ENCODE peak calls at places on chromosome 7, in seven cellular contexts. M is OCI-LY7, A is PC-3, N is hepatocyte, S is HCT116, G is GM23248, L is PC-9. K is an unnamed sample. For H3K9me2, the result is how much of the 10 kb centered on the place peaks cover.

GRCh38 chr7:107404740-107405537 is 64.9 kb upstream of the GPR22 start:
- DNase-seq in L (peak), M (no peak), N (no peak), S (no peak), A (peak), G (no peak), K (peak)

GRCh38 chr7:97270280-97270679 is 152.8 kb downstream of the SDHAF3 start:
- DNase-seq in G (no peak), M (no peak), S (no peak), L (no peak), A (no peak), N (no peak), K (no peak)

GRCh38 chr7:120842131-120842621 is 15.8 kb downstream of the TSPAN12 start:
- DNase-seq in N (peak), L (no peak), G (no peak), M (no peak), S (no peak), A (no peak), K (peak)

GRCh38 chr7:107596881-107597581 is 17.0 kb downstream of the BCAP29 start:
- DNase-seq in M (no peak), G (no peak), A (no peak), L (no peak), N (no peak), S (no peak), K (no peak)

GRCh38 chr7:2638224-2638991 is 6.6 kb downstream of the TTYH3 start:
- DNase-seq in L (no peak), S (no peak), N (no peak), G (peak), M (no peak), A (no peak), K (no peak)

GRCh38 chr7:135929249-135929648 is 47.9 kb downstream of the MTPN start:
- DNase-seq in A (no peak), M (no peak), S (no peak), L (no peak), G (no peak), N (peak), K (no peak)

GRCh38 chr7:2412587-2413201 is 9.3 kb downstream of the CHST12 start:
- DNase-seq in M (no peak), S (no peak), A (no peak), L (no peak), N (no peak), G (peak), K (no peak)

GRCh38 chr7:14096159-14096558 is 106.7 kb upstream of the ETV1 start:
- DNase-seq in M (no peak), N (no peak), A (no peak), G (no peak), L (no peak), S (no peak), K (no peak)

GRCh38 chr7:43824963-43825362 is 44.4 kb downstream of the MRPS24 start:
- DNase-seq in M (no peak), A (no peak), G (peak), L (no peak), N (peak), S (no peak), K (no peak)

GRCh38 chr7:127667017-127667670 is 15.2 kb downstream of the SND1 start:
- DNase-seq in L (peak), S (no peak), N (no peak), M (no peak), G (peak), A (peak), K (no peak)

GRCh38 chr7:17625038-17625437 is 315.3 kb downstream of the SNX13 start:
- DNase-seq in L (no peak), N (no peak), M (no peak), G (peak), A (peak), S (no peak), K (no peak)

GRCh38 chr7:54788664-54789063 is 29.7 kb upstream of the SEC61G start:
- DNase-seq in N (peak), S (peak), A (peak), M (no peak), L (peak), G (peak), K (peak)

GRCh38 chr7:111987115-111987826 is 218.9 kb downstream of the DOCK4 start:
- DNase-seq in A (peak), N (no peak), S (no peak), L (no peak), M (peak), G (peak), K (no peak)

GRCh38 chr7:36262286-36262685 is 109.2 kb downstream of the EEPD1 start:
- DNase-seq in A (no peak), N (no peak), M (no peak), G (no peak), L (no peak), S (no peak), K (no peak)

GRCh38 chr7:132214452-132214851 is 361.8 kb downstream of the PLXNA4 start:
- DNase-seq in S (no peak), L (no peak), M (no peak), G (no peak), N (no peak), A (no peak), K (no peak)

GRCh38 chr7:30349170-30349569 is 64.8 kb downstream of the ZNRF2 start:
- DNase-seq in L (peak), G (no peak), S (no peak), M (no peak), N (peak), A (peak), K (peak)

GRCh38 chr7:51290702-51291290 is 25.8 kb downstream of the COBL start:
- DNase-seq in S (no peak), G (no peak), A (no peak), N (no peak), L (no peak), M (no peak), K (no peak)

GRCh38 chr7:157431951-157432540 is 95.2 kb downstream of the DNAJB6 start:
- DNase-seq in A (no peak), M (no peak), G (no peak), N (no peak), S (no peak), L (no peak), K (no peak)

GRCh38 chr7:105649727-105650381 is 68.6 kb upstream of the EFCAB10 start:
- DNase-seq in L (peak), G (peak), A (peak), S (no peak), N (no peak), M (no peak), K (no peak)

GRCh38 chr7:148670374-148670773 is 28.3 kb upstream of the CUL1 start:
- DNase-seq in N (no peak), G (peak), M (no peak), S (no peak), A (no peak), L (no peak), K (no peak)

GRCh38 chr7:104908636-104909035 is 105.4 kb upstream of the KMT2E start:
- DNase-seq in L (no peak), M (no peak), S (no peak), N (no peak), A (no peak), G (no peak), K (no peak)

GRCh38 chr7:5143106-5143505 is 46.9 kb upstream of the WIPI2 start:
- DNase-seq in N (no peak), A (no peak), M (no peak), G (no peak), L (no peak), S (no peak), K (no peak)

GRCh38 chr7:148485618-148486017 is 104.9 kb upstream of the C7orf33 start:
- DNase-seq in A (peak), S (no peak), M (no peak), N (peak), L (no peak), G (no peak), K (no peak)

GRCh38 chr7:73920406-73921134 is 59.6 kb downstream of the TMEM270 start:
- DNase-seq in S (no peak), G (no peak), A (no peak), L (no peak), N (no peak), M (no peak), K (no peak)

GRCh38 chr7:137454169-137455166 is 110.9 kb upstream of the PTN start:
- DNase-seq in G (peak), N (peak), L (peak), S (no peak), A (peak), M (peak), K (peak)

GRCh38 chr7:64755881-64756280 is 38.3 kb upstream of the ZNF138 start:
- DNase-seq in G (no peak), S (no peak), A (no peak), L (no peak), N (no peak), M (no peak), K (no peak)

GRCh38 chr7:155375337-155376277 is 77.9 kb downstream of the INSIG1 start:
- DNase-seq in G (no peak), M (no peak), N (no peak), S (no peak), A (peak), L (no peak), K (peak)

GRCh38 chr7:77684030-77684429 is 12.2 kb upstream of the RSBN1L start:
- DNase-seq in S (no peak), M (no peak), G (peak), L (no peak), A (no peak), N (peak), K (peak)

GRCh38 chr7:22549667-22550513 is 49.9 kb upstream of the STEAP1B start:
- DNase-seq in S (peak), G (peak), L (no peak), A (peak), N (peak), M (peak), K (peak)

GRCh38 chr7:158120751-158121150 is 466.9 kb downstream of the PTPRN2 start:
- DNase-seq in S (no peak), L (no peak), A (no peak), G (no peak), N (no peak), M (no peak), K (no peak)

GRCh38 chr7:93194368-93194767 is 31.9 kb downstream of the HEPACAM2 start:
- DNase-seq in A (peak), S (no peak), G (peak), L (peak), N (peak), M (no peak), K (no peak)

GRCh38 chr7:141915565-141915964 is 634 bp upstream of the OR9A4 start:
- DNase-seq in A (peak), G (no peak), S (no peak), N (peak), L (peak), M (no peak), K (peak)

GRCh38 chr7:14507617-14508016 is 394.9 kb downstream of the DGKB start:
- DNase-seq in A (peak), N (no peak), M (no peak), L (no peak), S (no peak), G (peak), K (no peak)

GRCh38 chr7:22402250-22402649 is 45.3 kb upstream of the RAPGEF5 start:
- DNase-seq in G (no peak), M (peak), N (no peak), S (no peak), L (no peak), A (peak), K (no peak)

GRCh38 chr7:100825215-100825671 is 2.1 kb downstream of the EPHB4 start:
- DNase-seq in M (no peak), N (peak), G (peak), A (peak), L (no peak), S (no peak), K (peak)

GRCh38 chr7:151442776-151443496 is 3.0 kb upstream of the CRYGN start:
- DNase-seq in G (no peak), S (no peak), N (no peak), M (no peak), L (no peak), A (no peak), K (no peak)

GRCh38 chr7:151447901-151448260 is 7.9 kb upstream of the CRYGN start:
- DNase-seq in A (no peak), S (no peak), L (no peak), G (no peak), N (no peak), M (no peak), K (no peak)

GRCh38 chr7:151446412-151446811 is 6.5 kb upstream of the CRYGN start:
- DNase-seq in N (no peak), L (no peak), M (no peak), A (no peak), S (no peak), G (no peak), K (no peak)

GRCh38 chr7:151447312-151447711 is 7.4 kb upstream of the CRYGN start:
- DNase-seq in M (no peak), A (no peak), L (no peak), G (no peak), N (no peak), S (no peak), K (no peak)

DNA sequence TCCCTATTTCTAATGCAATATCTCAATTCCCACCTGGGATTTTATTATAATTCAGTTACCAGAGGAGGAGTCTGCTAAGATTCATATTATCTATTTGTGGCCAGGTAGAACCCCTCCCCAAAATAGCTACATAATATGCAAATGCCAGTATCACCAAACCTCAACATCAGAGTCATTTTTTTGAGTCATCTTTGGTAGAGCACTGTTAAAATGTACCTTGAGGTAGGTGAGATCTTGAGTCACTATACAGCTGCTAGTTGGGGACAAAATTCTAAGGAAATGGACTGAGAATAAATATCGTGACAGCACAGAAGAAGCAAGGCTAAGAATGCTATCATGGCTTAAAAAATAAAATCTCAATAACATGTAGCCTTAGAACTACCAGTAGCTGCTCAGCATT is 4.7 kb upstream of the CRYGN start:
- DNase-seq in M (no peak), A (no peak), N (no peak), G (no peak), S (no peak), L (no peak), K (no peak)
- H3K9me2 ChIP-seq in M (under half), A (under half), N (under half), G (under half), S (under half), L (under half), K (under half)

GRCh38 chr7:28410628-28411578 is 1.4 kb upstream of the CREB5 start:
- DNase-seq in M (no peak), S (no peak), L (no peak), G (peak), N (peak), A (peak), K (peak)

GRCh38 chr7:28411876-28412662 is at the start of gene CREB5:
- DNase-seq in G (no peak), N (peak), A (peak), M (peak), L (no peak), S (no peak), K (peak)

GRCh38 chr7:28408974-28409715 is 3.2 kb upstream of the CREB5 start:
- DNase-seq in L (peak), M (peak), S (peak), G (peak), N (peak), A (peak), K (peak)

GRCh38 chr7:28408105-28408973 is 4.0 kb upstream of the CREB5 start:
- DNase-seq in N (no peak), S (no peak), G (peak), A (no peak), L (no peak), M (no peak), K (peak)

GRCh38 chr7:28409716-28410627 is 2.3 kb upstream of the CREB5 start:
- DNase-seq in A (peak), G (peak), M (no peak), S (no peak), N (peak), L (no peak), K (peak)
- H3K4me3 ChIP-seq in A (peak), G (peak), M (peak), S (no peak), N (peak), L (peak), K (peak)

GRCh38 chr7:117901089-117901797 is 28.0 kb upstream of the CTTNBP2 start:
- DNase-seq in N (peak), S (no peak), G (no peak), L (no peak), M (no peak), A (no peak), K (peak)
- H3K9me2 ChIP-seq in N (under half), S (under half), G (under half), L (under half), M (under half), A (under half), K (under half)

DNA sequence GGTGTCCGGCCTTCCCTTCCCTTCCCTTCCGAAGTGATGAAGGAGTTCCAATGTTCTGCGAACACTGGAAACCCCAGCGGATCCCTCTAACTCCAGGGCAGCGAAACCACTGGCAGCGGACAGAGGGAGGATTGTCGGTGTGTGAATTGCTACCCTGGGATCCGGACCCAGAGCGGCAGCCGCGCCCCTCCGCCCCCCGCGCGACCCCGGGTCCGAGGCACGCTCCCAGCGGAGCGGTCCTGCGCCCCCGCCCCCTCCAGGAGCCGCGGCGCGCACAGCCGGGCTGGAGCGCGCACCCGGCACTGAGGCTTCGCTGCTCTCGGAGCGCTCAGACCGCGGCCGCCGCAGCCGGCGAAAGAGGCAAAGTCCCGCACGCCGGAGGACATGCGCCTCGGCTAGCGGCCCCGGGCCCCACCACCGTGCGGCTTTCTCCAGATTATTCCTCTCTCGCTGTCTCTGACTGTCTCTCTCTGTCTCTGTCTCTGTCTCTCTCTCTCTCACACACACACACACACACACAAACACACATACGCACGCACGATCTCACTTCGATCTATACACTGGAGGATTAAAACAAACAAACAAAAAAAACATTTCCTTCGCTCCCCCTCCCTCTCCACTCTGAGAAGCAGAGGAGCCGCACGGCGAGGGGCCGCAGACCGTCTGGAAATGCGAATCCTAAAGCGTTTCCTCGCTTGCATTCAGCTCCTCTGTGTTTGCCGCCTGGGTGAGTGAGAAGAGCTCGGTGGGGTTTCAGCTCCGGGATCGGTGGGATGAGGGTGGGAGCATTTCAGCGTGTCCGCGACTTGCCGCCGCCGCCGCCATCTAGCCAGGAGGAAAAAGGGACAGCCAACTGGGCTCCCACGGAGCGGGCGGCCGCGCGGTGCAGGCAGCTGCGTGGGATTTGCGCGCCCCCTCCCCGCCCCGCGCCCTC is at the start of gene PTPRZ1:
- DNase-seq in S (no peak), A (no peak), G (peak), M (no peak), L (no peak), N (peak), K (peak)
- H3K4me3 ChIP-seq in S (no peak), A (peak), G (peak), M (no peak), L (peak), N (peak), K (peak)

GRCh38 chr7:47154781-47155180 is 427.1 kb downstream of the TNS3 start:
- DNase-seq in A (no peak), M (no peak), N (no peak), S (no peak), G (peak), L (no peak), K (no peak)
- H3K9me2 ChIP-seq in A (under half), M (under half), N (under half), S (under half), G (under half), L (under half), K (under half)

DNA sequence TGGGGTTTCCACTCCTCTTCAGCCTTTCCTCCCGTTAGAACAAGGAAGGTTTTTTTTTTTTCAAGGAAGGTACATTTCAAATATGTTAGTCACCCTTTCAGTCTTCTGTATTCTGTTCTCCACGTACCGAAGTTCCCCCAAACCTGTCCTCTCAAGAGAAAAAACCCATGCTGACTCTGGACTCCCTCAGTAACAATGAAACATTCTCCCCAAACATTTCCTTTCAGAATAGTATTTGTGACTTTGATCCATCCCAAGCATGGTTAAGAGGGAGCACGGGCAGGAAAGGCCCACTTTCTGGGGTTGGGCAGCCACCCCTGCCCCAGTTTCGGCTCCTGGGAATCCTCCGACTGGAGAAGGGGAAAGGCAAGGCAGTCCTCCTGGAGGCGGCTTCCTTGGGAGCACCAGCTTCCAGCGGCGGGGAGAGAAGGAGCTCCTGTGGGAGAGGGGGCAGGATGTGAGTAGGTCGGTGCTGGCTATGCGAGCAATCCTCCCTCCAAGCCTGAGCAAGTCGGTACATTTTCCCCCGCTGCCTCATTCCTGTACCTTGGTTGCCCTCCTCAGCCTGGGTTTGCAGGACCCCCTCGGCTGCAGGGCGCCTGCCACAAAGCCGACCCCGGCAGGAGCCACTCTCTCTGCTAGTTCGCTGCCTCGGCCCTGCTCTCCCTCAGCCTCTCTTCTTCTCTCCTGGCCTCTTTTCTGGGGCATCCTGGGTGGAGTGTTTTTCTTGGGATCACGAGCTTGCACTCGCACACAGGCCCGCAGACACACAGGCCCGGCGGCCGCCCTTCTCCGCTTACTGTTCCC is 2.1 kb upstream of the HOXA1 start:
- DNase-seq in A (peak), S (no peak), G (peak), N (no peak), L (peak), M (no peak), K (peak)
- H3K4me3 ChIP-seq in A (peak), S (peak), G (peak), N (no peak), L (peak), M (peak), K (no peak)

GRCh38 chr7:90686146-90686545 is 90.0 kb downstream of the CDK14 start:
- DNase-seq in S (no peak), A (no peak), G (no peak), L (no peak), M (no peak), N (no peak), K (no peak)
- H3K9me2 ChIP-seq in S (under half), A (under half), G (under half), L (under half), M (under half), N (under half), K (under half)

K was measured in GM23338.